ENCODE peak calls at places on chromosome 18, in six cellular contexts. One of them, this sample, is unnamed.

GRCh38 chr18:10032331-10032979 is 118.6 kb downstream of the VAPA start:
- DNase-seq in heart left ventricle: no peak
- DNase-seq in endothelial cell of umbilical vein: peak; percentile 27
- DNase-seq in IMR-90: no peak
- DNase-seq in prostate gland: no peak
- DNase-seq in tibial nerve: no peak
- DNase-seq in this sample: no peak

GRCh38 chr18:41389936-41390667 is 564.9 kb upstream of the PIK3C3 start:
- DNase-seq in heart left ventricle: no peak
- DNase-seq in endothelial cell of umbilical vein: no peak
- DNase-seq in IMR-90: no peak
- DNase-seq in prostate gland: peak; percentile 11
- DNase-seq in tibial nerve: no peak
- DNase-seq in this sample: no peak

GRCh38 chr18:21996261-21996892 is 173.0 kb upstream of the GATA6 start:
- DNase-seq in heart left ventricle: no peak
- DNase-seq in endothelial cell of umbilical vein: no peak
- DNase-seq in IMR-90: no peak
- DNase-seq in prostate gland: no peak
- DNase-seq in tibial nerve: no peak
- DNase-seq in this sample: no peak

GRCh38 chr18:58135806-58136331 is 91.8 kb downstream of the NEDD4L start:
- DNase-seq in heart left ventricle: no peak
- DNase-seq in endothelial cell of umbilical vein: peak; percentile 69
- DNase-seq in IMR-90: peak; percentile 74
- DNase-seq in prostate gland: no peak
- DNase-seq in tibial nerve: peak; percentile 53
- DNase-seq in this sample: peak; percentile 42

GRCh38 chr18:14914771-14915170 is 166.8 kb downstream of the ANKRD30B start:
- DNase-seq in heart left ventricle: no peak
- DNase-seq in endothelial cell of umbilical vein: no peak
- DNase-seq in IMR-90: no peak
- DNase-seq in prostate gland: no peak
- DNase-seq in tibial nerve: no peak
- DNase-seq in this sample: no peak

GRCh38 chr18:65990174-65990690 is 239.4 kb downstream of the CDH7 start:
- DNase-seq in heart left ventricle: no peak
- DNase-seq in endothelial cell of umbilical vein: no peak
- DNase-seq in IMR-90: no peak
- DNase-seq in prostate gland: no peak
- DNase-seq in tibial nerve: no peak
- DNase-seq in this sample: no peak

GRCh38 chr18:62807406-62807805 is 92.1 kb downstream of the PHLPP1 start:
- DNase-seq in heart left ventricle: no peak
- DNase-seq in endothelial cell of umbilical vein: no peak
- DNase-seq in IMR-90: no peak
- DNase-seq in prostate gland: no peak
- DNase-seq in tibial nerve: no peak
- DNase-seq in this sample: no peak

GRCh38 chr18:59748628-59749360 is 51.6 kb upstream of the CCBE1 start:
- DNase-seq in heart left ventricle: no peak
- DNase-seq in endothelial cell of umbilical vein: no peak
- DNase-seq in IMR-90: peak; percentile 93
- DNase-seq in prostate gland: no peak
- DNase-seq in tibial nerve: no peak
- DNase-seq in this sample: no peak

GRCh38 chr18:26840965-26841364 is 24.5 kb downstream of the AQP4 start:
- DNase-seq in heart left ventricle: no peak
- DNase-seq in endothelial cell of umbilical vein: no peak
- DNase-seq in IMR-90: no peak
- DNase-seq in prostate gland: no peak
- DNase-seq in tibial nerve: no peak
- DNase-seq in this sample: no peak

GRCh38 chr18:12336887-12337286 is 28.8 kb downstream of the TUBB6 start:
- DNase-seq in heart left ventricle: no peak
- DNase-seq in endothelial cell of umbilical vein: no peak
- DNase-seq in IMR-90: peak; percentile 67
- DNase-seq in prostate gland: no peak
- DNase-seq in tibial nerve: no peak
- DNase-seq in this sample: no peak

GRCh38 chr18:70452501-70452900 is 163.7 kb downstream of the SOCS6 start:
- DNase-seq in heart left ventricle: no peak
- DNase-seq in endothelial cell of umbilical vein: no peak
- DNase-seq in IMR-90: no peak
- DNase-seq in prostate gland: no peak
- DNase-seq in tibial nerve: no peak
- DNase-seq in this sample: no peak

GRCh38 chr18:37398248-37398920 is 167.2 kb downstream of the CELF4 start:
- DNase-seq in heart left ventricle: no peak
- DNase-seq in endothelial cell of umbilical vein: no peak
- DNase-seq in IMR-90: peak; percentile 17
- DNase-seq in prostate gland: no peak
- DNase-seq in tibial nerve: no peak
- DNase-seq in this sample: no peak

GRCh38 chr18:60232541-60232940 is 140.0 kb downstream of the MC4R start:
- DNase-seq in heart left ventricle: no peak
- DNase-seq in endothelial cell of umbilical vein: no peak
- DNase-seq in IMR-90: peak; percentile 73
- DNase-seq in prostate gland: no peak
- DNase-seq in tibial nerve: no peak
- DNase-seq in this sample: no peak

GRCh38 chr18:3709166-3709565 is 259.2 kb downstream of the TGIF1 start:
- DNase-seq in heart left ventricle: no peak
- DNase-seq in endothelial cell of umbilical vein: no peak
- DNase-seq in IMR-90: no peak
- DNase-seq in prostate gland: no peak
- DNase-seq in tibial nerve: no peak
- DNase-seq in this sample: no peak

GRCh38 chr18:35407871-35408481 is 30.8 kb upstream of the ZNF396 start:
- DNase-seq in heart left ventricle: no peak
- DNase-seq in endothelial cell of umbilical vein: peak; percentile 80
- DNase-seq in IMR-90: peak; percentile 69
- DNase-seq in prostate gland: peak; percentile 51
- DNase-seq in tibial nerve: peak; percentile 82
- DNase-seq in this sample: no peak

GRCh38 chr18:58491773-58492752 is 136.8 kb downstream of the ALPK2 start:
- DNase-seq in heart left ventricle: no peak
- DNase-seq in endothelial cell of umbilical vein: no peak
- DNase-seq in IMR-90: no peak
- DNase-seq in prostate gland: peak; percentile 10
- DNase-seq in tibial nerve: no peak
- DNase-seq in this sample: no peak

GRCh38 chr18:55997156-55997561 is 409.2 kb upstream of the TCF4 start:
- DNase-seq in heart left ventricle: no peak
- DNase-seq in endothelial cell of umbilical vein: no peak
- DNase-seq in IMR-90: no peak
- DNase-seq in prostate gland: no peak
- DNase-seq in tibial nerve: no peak
- DNase-seq in this sample: no peak

GRCh38 chr18:25278415-25278814 is 73.6 kb downstream of the ZNF521 start:
- DNase-seq in heart left ventricle: no peak
- DNase-seq in endothelial cell of umbilical vein: peak; percentile 58
- DNase-seq in IMR-90: peak; percentile 13
- DNase-seq in prostate gland: no peak
- DNase-seq in tibial nerve: no peak
- DNase-seq in this sample: no peak

GRCh38 chr18:13137041-13137938 is 81.3 kb upstream of the LDLRAD4 start:
- DNase-seq in heart left ventricle: peak; percentile 84
- DNase-seq in endothelial cell of umbilical vein: peak; percentile 22
- DNase-seq in IMR-90: no peak
- DNase-seq in prostate gland: no peak
- DNase-seq in tibial nerve: no peak
- DNase-seq in this sample: no peak

GRCh38 chr18:67672142-67672541 is 155.6 kb upstream of the DSEL start:
- DNase-seq in heart left ventricle: no peak
- DNase-seq in endothelial cell of umbilical vein: no peak
- DNase-seq in IMR-90: peak; percentile 23
- DNase-seq in prostate gland: no peak
- DNase-seq in tibial nerve: no peak
- DNase-seq in this sample: no peak

GRCh38 chr18:44996261-44996660 is 315.6 kb downstream of the SETBP1 start:
- DNase-seq in heart left ventricle: no peak
- DNase-seq in endothelial cell of umbilical vein: no peak
- DNase-seq in IMR-90: no peak
- DNase-seq in prostate gland: no peak
- DNase-seq in tibial nerve: no peak
- DNase-seq in this sample: no peak
- TF ChIP-seq CTCF in heart left ventricle: no peak
- TF ChIP-seq CTCF in endothelial cell of umbilical vein: no peak
- TF ChIP-seq CTCF in IMR-90: no peak
- TF ChIP-seq CTCF in prostate gland: no peak
- TF ChIP-seq CTCF in tibial nerve: no peak
- TF ChIP-seq CTCF in this sample: no peak

GRCh38 chr18:48009116-48009825 is 78.8 kb upstream of the SMAD2 start:
- DNase-seq in heart left ventricle: no peak
- DNase-seq in endothelial cell of umbilical vein: no peak
- DNase-seq in IMR-90: no peak
- DNase-seq in prostate gland: no peak
- DNase-seq in tibial nerve: no peak
- DNase-seq in this sample: no peak

GRCh38 chr18:48007381-48007780 is 76.9 kb upstream of the SMAD2 start:
- DNase-seq in heart left ventricle: no peak
- DNase-seq in endothelial cell of umbilical vein: no peak
- DNase-seq in IMR-90: no peak
- DNase-seq in prostate gland: no peak
- DNase-seq in tibial nerve: no peak
- DNase-seq in this sample: no peak

GRCh38 chr18:48007955-48008701 is 77.7 kb upstream of the SMAD2 start:
- DNase-seq in heart left ventricle: peak; percentile 78
- DNase-seq in endothelial cell of umbilical vein: peak; percentile 51
- DNase-seq in IMR-90: no peak
- DNase-seq in prostate gland: peak; percentile 44
- DNase-seq in tibial nerve: no peak
- DNase-seq in this sample: no peak

GRCh38 chr18:48004577-48004976 is 74.1 kb upstream of the SMAD2 start:
- DNase-seq in heart left ventricle: no peak
- DNase-seq in endothelial cell of umbilical vein: no peak
- DNase-seq in IMR-90: no peak
- DNase-seq in prostate gland: no peak
- DNase-seq in tibial nerve: no peak
- DNase-seq in this sample: no peak

GRCh38 chr18:48006415-48007175 is 76.1 kb upstream of the SMAD2 start:
- DNase-seq in heart left ventricle: no peak
- DNase-seq in endothelial cell of umbilical vein: no peak
- DNase-seq in IMR-90: no peak
- DNase-seq in prostate gland: no peak
- DNase-seq in tibial nerve: no peak
- DNase-seq in this sample: no peak
- H3K4me3 ChIP-seq in heart left ventricle: no peak overlapping the region
- H3K4me3 ChIP-seq in endothelial cell of umbilical vein: no peak overlapping the region
- H3K4me3 ChIP-seq in IMR-90: no peak overlapping the region
- H3K4me3 ChIP-seq in prostate gland: no peak overlapping the region
- H3K4me3 ChIP-seq in tibial nerve: no peak overlapping the region
- H3K4me3 ChIP-seq in this sample: no peak overlapping the region

GRCh38 chr18:841647-842370 is 29.8 kb upstream of the YES1 start:
- DNase-seq in heart left ventricle: no peak
- DNase-seq in endothelial cell of umbilical vein: no peak
- DNase-seq in IMR-90: no peak
- DNase-seq in prostate gland: no peak
- DNase-seq in tibial nerve: no peak
- DNase-seq in this sample: no peak
- TF ChIP-seq POLR2A in heart left ventricle: no peak
- TF ChIP-seq POLR2A in endothelial cell of umbilical vein: no peak
- TF ChIP-seq POLR2A in IMR-90: no peak
- TF ChIP-seq POLR2A in prostate gland: no peak
- TF ChIP-seq POLR2A in tibial nerve: no peak
- TF ChIP-seq POLR2A in this sample: no peak

DNA sequence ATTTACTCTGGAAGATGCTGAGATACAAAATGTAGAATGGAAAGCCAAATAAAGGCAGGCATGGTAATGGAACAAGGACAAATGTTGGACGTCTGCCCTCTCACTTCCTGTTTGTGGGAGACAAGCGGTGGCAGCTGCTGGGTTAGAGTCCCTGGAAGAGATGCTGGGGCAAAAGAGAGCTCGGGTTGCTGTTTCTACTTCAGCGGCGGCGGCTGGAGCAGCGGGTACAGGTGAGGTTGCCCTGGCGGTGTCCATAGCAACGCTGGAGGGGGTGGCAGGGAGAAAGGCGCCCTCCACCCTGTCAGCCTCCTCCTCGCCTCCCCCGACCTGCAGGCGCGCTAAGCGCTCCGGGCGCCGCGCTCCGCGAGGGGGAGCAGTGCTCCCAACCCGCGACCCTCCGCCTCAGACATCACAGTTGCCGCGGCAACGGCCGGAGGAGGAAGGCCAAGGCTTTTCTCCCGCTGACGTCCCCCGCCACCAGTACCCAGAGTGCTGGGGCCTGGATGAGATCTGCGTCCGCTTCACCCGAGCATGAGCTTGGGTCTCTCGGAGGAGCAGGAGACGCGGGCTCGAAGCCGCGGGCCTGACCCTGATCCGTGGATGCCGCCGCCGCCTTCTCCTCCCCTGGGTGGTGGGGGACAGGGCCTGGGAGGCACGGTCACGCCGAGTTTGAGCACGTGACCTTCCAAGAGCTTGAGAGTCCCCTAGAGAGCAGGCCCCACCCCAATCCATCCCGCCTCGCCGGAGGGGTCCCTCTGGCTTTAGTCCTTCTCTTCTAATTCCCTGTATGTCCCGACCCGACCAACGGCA is 65.6 kb downstream of the NOL4 start:
- DNase-seq in heart left ventricle: peak; percentile 64
- DNase-seq in endothelial cell of umbilical vein: peak; percentile 24
- DNase-seq in IMR-90: peak; percentile 0
- DNase-seq in prostate gland: no peak
- DNase-seq in tibial nerve: peak; percentile 9
- DNase-seq in this sample: no peak
- TF ChIP-seq CTCF in heart left ventricle: no peak
- TF ChIP-seq CTCF in endothelial cell of umbilical vein: peak; percentile 37
- TF ChIP-seq CTCF in IMR-90: no peak
- TF ChIP-seq CTCF in prostate gland: no peak
- TF ChIP-seq CTCF in tibial nerve: no peak
- TF ChIP-seq CTCF in this sample: no peak

GRCh38 chr18:45686892-45687611 is 36.9 kb upstream of the SLC14A1 start:
- DNase-seq in heart left ventricle: no peak
- DNase-seq in endothelial cell of umbilical vein: no peak
- DNase-seq in IMR-90: no peak
- DNase-seq in prostate gland: no peak
- DNase-seq in tibial nerve: no peak
- DNase-seq in this sample: no peak
- H3K4me3 ChIP-seq in heart left ventricle: no peak overlapping the region
- H3K4me3 ChIP-seq in endothelial cell of umbilical vein: no peak overlapping the region
- H3K4me3 ChIP-seq in IMR-90: no peak overlapping the region
- H3K4me3 ChIP-seq in prostate gland: no peak overlapping the region
- H3K4me3 ChIP-seq in tibial nerve: peak overlapping the region; percentile 15
- H3K4me3 ChIP-seq in this sample: no peak overlapping the region

DNA sequence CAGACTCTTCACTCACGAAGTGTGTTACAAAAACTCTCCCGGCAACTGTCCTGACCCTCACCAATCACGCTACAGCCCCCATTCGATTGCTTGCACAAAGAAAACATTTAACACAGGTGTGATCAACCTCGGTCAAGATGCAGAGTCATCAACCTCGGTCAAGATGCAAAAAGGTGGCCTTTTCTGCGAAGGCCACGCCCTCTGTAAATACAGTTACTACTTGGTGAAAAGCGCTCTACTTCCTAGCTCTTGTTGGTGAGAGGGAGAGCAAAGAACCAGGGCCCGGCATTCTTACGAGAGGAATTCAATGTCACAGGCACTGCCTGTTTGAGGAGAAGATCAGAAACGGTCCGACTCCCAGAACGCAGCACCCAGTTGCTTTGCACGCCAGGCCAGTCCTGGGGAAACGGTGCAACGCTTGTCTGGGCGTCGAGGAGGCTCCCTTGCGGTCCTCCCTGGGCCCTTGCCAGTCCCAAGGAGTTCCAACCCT is 2.0 kb downstream of the PIEZO2 start:
- DNase-seq in heart left ventricle: no peak
- DNase-seq in endothelial cell of umbilical vein: no peak
- DNase-seq in IMR-90: no peak
- DNase-seq in prostate gland: no peak
- DNase-seq in tibial nerve: no peak
- DNase-seq in this sample: no peak
- TF ChIP-seq POLR2A in heart left ventricle: no peak
- TF ChIP-seq POLR2A in endothelial cell of umbilical vein: no peak
- TF ChIP-seq POLR2A in IMR-90: no peak
- TF ChIP-seq POLR2A in prostate gland: no peak
- TF ChIP-seq POLR2A in tibial nerve: no peak
- TF ChIP-seq POLR2A in this sample: no peak

This sample was measured in lower leg skin.